ENCODE peak calls at places on chromosome 18, in four cellular contexts. I, D, P and K are unnamed samples.
A peak's percentile ranks its signal among the peaks of the same experiment; 100 is the strongest.

GRCh38 chr18:45166341-45167108 is 448.8 kb upstream of the SLC14A2 start:
- DNase-seq in I (no peak), D (no peak), P (no peak), K (no peak)

GRCh38 chr18:11955299-11956029 is 25.8 kb upstream of the IMPA2 start:
- DNase-seq in I (no peak), D (no peak), P (no peak), K (no peak)

GRCh38 chr18:67483237-67483636 is 33.3 kb downstream of the DSEL start:
- DNase-seq in I (no peak), D (no peak), P (no peak), K (no peak)

GRCh38 chr18:62881509-62882016 is 166.2 kb downstream of the PHLPP1 start:
- DNase-seq in I (no peak), D (no peak), P (no peak), K (no peak)

GRCh38 chr18:36297419-36298112 is at the start of gene FHOD3:
- DNase-seq in I (peak; percentile 81), D (no peak), P (peak; percentile 64), K (no peak)

GRCh38 chr18:73679941-73680700 is 467.5 kb downstream of the FBXO15 start:
- DNase-seq in I (no peak), D (no peak), P (no peak), K (no peak)

GRCh38 chr18:35588995-35589394 is 7.5 kb downstream of the GALNT1 start:
- DNase-seq in I (no peak), D (no peak), P (no peak), K (no peak)

GRCh38 chr18:62510744-62511143 is 12.1 kb upstream of the ZCCHC2 start:
- DNase-seq in I (no peak), D (no peak), P (no peak), K (no peak)

GRCh38 chr18:48732767-48733424 is 194.1 kb downstream of the CTIF start:
- DNase-seq in I (no peak), D (no peak), P (no peak), K (no peak)

GRCh38 chr18:46754661-46755292 is 2.1 kb downstream of the ST8SIA5 start:
- DNase-seq in I (no peak), D (no peak), P (no peak), K (no peak)

GRCh38 chr18:63237911-63238710 is 81.5 kb downstream of the BCL2 start:
- DNase-seq in I (no peak), D (no peak), P (no peak), K (no peak)

GRCh38 chr18:30175061-30175574 is 867.4 kb downstream of the DSC3 start:
- DNase-seq in I (no peak), D (peak; percentile 70), P (no peak), K (no peak)